ENCODE peak calls at places on chromosomes 12 and 14, in six cellular contexts. D is MM.1S, Q is astrocyte, M is H9, H is IMR-90, G is PC-3. C is an unnamed sample.

GRCh38 chr12:59820594-59821011 is 224.8 kb downstream of the SLC16A7 start:
- DNase-seq in D (no peak), Q (peak), M (no peak), H (peak), G (no peak), C (no peak)

GRCh38 chr12:57883057-57883456 is 36.5 kb upstream of the CTDSP2 start:
- DNase-seq in D (no peak), Q (no peak), M (no peak), H (no peak), G (no peak), C (no peak)

GRCh38 chr12:122730215-122731014 is at the start of gene HCAR1:
- DNase-seq in D (no peak), Q (no peak), M (no peak), H (no peak), G (peak), C (peak)

GRCh38 chr14:79011920-79012204 is 841.7 kb downstream of the NRXN3 start:
- DNase-seq in D (no peak), Q (peak), M (no peak), H (no peak), G (no peak), C (no peak)

GRCh38 chr12:65277994-65278575 is 398 bp upstream of the MSRB3 start:
- DNase-seq in D (no peak), Q (no peak), M (peak), H (no peak), G (no peak), C (peak)

GRCh38 chr12:110636516-110636915 is 22.6 kb downstream of the TCTN1 start:
- DNase-seq in D (no peak), Q (no peak), M (no peak), H (no peak), G (no peak), C (no peak)

GRCh38 chr14:40870252-40870651 is 736.4 kb upstream of the LRFN5 start:
- DNase-seq in D (no peak), Q (no peak), M (no peak), H (no peak), G (peak), C (no peak)

GRCh38 chr12:45509621-45510020 is 219.9 kb upstream of the ARID2 start:
- DNase-seq in D (no peak), Q (no peak), M (no peak), H (no peak), G (no peak), C (no peak)

GRCh38 chr14:23441076-23441475 is 5.6 kb upstream of the MYH7 start:
- DNase-seq in D (no peak), Q (no peak), M (no peak), H (no peak), G (no peak), C (no peak)

GRCh38 chr12:2259368-2259767 is 206.6 kb downstream of the CACNA1C start:
- DNase-seq in D (no peak), Q (no peak), M (no peak), H (no peak), G (no peak), C (no peak)

GRCh38 chr12:26833692-26834168 is 736 bp upstream of the ITPR2 start:
- DNase-seq in D (peak), Q (no peak), M (peak), H (peak), G (peak), C (peak)

GRCh38 chr14:49173765-49174373 is 412.3 kb downstream of the RPS29 start:
- DNase-seq in D (peak), Q (peak), M (peak), H (peak), G (peak), C (peak)

GRCh38 chr12:104064842-104065441 is 611 bp downstream of the HCFC2 start:
- DNase-seq in D (peak), Q (no peak), M (no peak), H (no peak), G (peak), C (peak)

GRCh38 chr14:79166171-79166570 is 996.0 kb downstream of the NRXN3 start:
- DNase-seq in D (no peak), Q (no peak), M (no peak), H (no peak), G (no peak), C (no peak)

GRCh38 chr12:45914090-45914489 is 76.3 kb downstream of the SCAF11 start:
- DNase-seq in D (no peak), Q (peak), M (no peak), H (peak), G (peak), C (peak)

GRCh38 chr12:55068416-55069010 is 48.7 kb downstream of the NEUROD4 start:
- DNase-seq in D (peak), Q (peak), M (peak), H (peak), G (peak), C (peak)

GRCh38 chr12:120687570-120688289 is 781 bp downstream of the MLEC start:
- DNase-seq in D (peak), Q (no peak), M (no peak), H (no peak), G (peak), C (peak)

GRCh38 chr14:69039287-69039628 is 60.2 kb upstream of the ACTN1 start:
- DNase-seq in D (no peak), Q (peak), M (no peak), H (peak), G (peak), C (no peak)

GRCh38 chr12:131040491-131040890 is 86.8 kb downstream of the ADGRD1 start:
- DNase-seq in D (no peak), Q (no peak), M (no peak), H (no peak), G (no peak), C (no peak)

GRCh38 chr14:40010961-40011360 is 578.7 kb upstream of the FBXO33 start:
- DNase-seq in D (no peak), Q (no peak), M (no peak), H (no peak), G (no peak), C (no peak)

GRCh38 chr12:93978553-93978952 is 169.8 kb upstream of the PLXNC1 start:
- DNase-seq in D (no peak), Q (peak), M (no peak), H (peak), G (peak), C (no peak)

GRCh38 chr14:70002589-70003240 is 123.5 kb downstream of the SMOC1 start:
- DNase-seq in D (no peak), Q (peak), M (no peak), H (peak), G (no peak), C (no peak)

GRCh38 chr14:68193970-68194634 is 374.5 kb downstream of the RAD51B start:
- DNase-seq in D (no peak), Q (no peak), M (no peak), H (no peak), G (no peak), C (no peak)

GRCh38 chr14:101711041-101711861 is 50.3 kb upstream of the PPP2R5C start:
- DNase-seq in D (no peak), Q (no peak), M (no peak), H (no peak), G (no peak), C (no peak)

GRCh38 chr12:132432721-132433577 is 57.0 kb upstream of the FBRSL1 start:
- DNase-seq in D (no peak), Q (no peak), M (no peak), H (peak), G (no peak), C (no peak)

DNA sequence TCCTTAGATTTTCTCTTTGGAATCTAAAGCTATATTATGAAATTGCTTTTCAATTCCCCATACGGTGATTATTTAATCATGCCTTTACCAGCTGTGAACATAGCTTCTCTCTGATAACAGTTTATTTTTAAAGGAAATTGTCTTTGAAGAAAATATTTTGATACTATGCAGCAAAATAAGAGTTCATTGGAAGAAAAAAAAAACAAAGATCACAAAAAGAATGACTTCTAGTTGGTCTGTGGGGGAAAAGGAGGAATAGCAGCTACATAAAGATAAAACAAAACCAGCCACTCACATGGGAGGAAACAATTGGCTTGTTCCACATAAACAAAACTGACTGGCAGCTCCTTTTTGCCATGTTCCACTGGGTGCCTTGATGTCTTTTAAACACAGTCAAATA is 71.4 kb downstream of the BMP4 start:
- DNase-seq in D (no peak), Q (no peak), M (no peak), H (no peak), G (no peak), C (no peak)
- H3K4me2 ChIP-seq in D (no peak), Q (no peak), M (no peak), H (no peak), G (no peak), C (no peak)

GRCh38 chr14:56846970-56847928 is 37.0 kb upstream of the OTX2 start:
- DNase-seq in D (no peak), Q (no peak), M (peak), H (no peak), G (no peak), C (no peak)
- H3K9ac ChIP-seq in D (no peak), Q (no peak), M (no peak), H (no peak), G (no peak), C (no peak)

GRCh38 chr12:90004319-90005074 is 295.9 kb upstream of the ATP2B1 start:
- DNase-seq in D (no peak), Q (no peak), M (no peak), H (no peak), G (no peak), C (no peak)

GRCh38 chr12:90013409-90013808 is 304.8 kb upstream of the ATP2B1 start:
- DNase-seq in D (no peak), Q (no peak), M (no peak), H (peak), G (no peak), C (peak)

GRCh38 chr12:90008277-90008676 is 299.6 kb upstream of the ATP2B1 start:
- DNase-seq in D (no peak), Q (no peak), M (no peak), H (no peak), G (no peak), C (no peak)

GRCh38 chr12:90015228-90015627 is 306.6 kb upstream of the ATP2B1 start:
- DNase-seq in D (no peak), Q (peak), M (no peak), H (peak), G (peak), C (no peak)

DNA sequence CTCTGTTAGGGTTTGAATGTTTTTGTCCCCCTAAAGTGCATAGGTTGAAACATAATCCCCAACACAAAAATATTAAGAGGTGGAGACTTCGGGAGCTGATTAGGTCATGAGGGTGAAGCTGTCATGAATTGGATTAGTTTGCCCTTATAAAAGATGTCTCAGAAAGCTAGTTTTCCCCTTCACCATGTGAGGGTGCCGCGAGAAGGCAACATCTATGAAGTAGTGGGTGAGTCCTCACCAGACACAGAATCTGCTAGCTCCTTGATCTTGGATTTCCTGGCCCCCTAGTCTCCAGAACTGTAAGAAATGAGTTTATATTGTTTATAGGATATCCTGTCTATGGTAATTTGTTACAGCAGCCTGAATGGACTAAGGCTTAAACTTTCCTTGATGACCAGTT is 301.5 kb upstream of the ATP2B1 start:
- DNase-seq in D (no peak), Q (no peak), M (peak), H (peak), G (no peak), C (peak)
- TF ChIP-seq CTCF in D (no peak), Q (no peak), M (peak), H (peak), G (peak), C (peak)

GRCh38 chr14:104150201-104151027 is 12.0 kb downstream of the KIF26A start:
- DNase-seq in D (no peak), Q (peak), M (peak), H (no peak), G (no peak), C (peak)
- H3K4me2 ChIP-seq in D (no peak), Q (no peak), M (no peak), H (no peak), G (no peak), C (peak)

DNA sequence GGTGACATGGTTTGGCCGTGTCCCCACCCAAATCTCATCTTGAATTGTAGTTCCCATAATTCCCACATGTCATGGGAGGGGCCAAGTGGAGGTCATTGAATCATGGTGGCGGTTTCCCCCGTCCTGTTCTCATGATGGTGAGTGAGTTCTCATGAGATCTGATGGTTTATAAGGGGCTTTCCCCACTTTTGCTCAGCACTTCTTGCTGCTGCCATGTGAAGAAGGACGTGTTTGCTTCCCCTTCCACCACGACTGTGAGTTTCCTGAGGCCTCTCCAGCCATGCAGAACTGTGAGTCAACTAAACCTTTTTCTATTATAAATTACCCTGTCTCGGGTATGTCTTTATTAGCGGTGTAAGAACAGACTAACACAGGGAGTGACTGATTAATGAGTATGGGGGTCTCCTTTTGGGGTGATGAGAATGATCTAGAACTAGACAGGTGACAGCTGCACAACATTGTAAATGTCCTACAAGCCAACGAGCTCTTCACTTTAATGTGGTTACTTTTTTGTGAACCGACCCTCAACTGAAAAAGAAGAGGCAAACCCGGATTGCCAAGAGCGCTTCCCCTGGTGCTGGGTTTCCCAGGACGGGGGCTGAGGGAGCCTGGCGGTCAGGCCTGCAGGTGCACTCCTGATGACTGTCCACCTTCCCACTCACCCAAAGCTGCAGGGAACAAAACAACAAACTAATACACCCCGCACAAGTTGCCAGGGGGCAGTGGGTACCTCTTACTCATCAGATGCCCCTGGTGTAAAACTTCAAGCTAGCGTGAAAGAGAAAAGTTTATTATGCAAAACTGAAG is 90.1 kb downstream of the NCOR2 start:
- DNase-seq in D (no peak), Q (no peak), M (no peak), H (no peak), G (no peak), C (no peak)
- H3K9ac ChIP-seq in D (no peak), Q (no peak), M (no peak), H (no peak), G (no peak), C (no peak)

DNA sequence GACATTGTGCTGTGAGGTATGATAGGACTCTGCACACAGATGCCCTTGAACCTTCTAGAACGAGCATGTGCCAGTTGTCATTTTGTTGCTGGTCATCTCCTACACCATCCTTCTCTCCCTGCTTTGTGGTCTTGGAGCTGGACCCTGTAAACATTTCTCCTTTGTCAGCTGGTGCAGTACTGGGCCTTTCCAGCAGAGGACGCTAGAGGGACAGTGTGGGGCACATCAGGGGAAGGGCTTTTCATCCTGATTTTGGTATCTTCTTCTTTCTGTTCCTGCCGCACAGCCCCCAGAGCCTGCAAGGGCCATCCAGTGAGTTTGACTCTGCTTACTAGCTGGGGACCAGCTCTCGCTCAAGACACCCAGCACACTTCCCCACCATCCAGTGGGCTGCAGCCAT is 484.6 kb downstream of the AACS start:
- DNase-seq in D (no peak), Q (no peak), M (peak), H (no peak), G (peak), C (no peak)
- TF ChIP-seq CTCF in D (peak), Q (peak), M (peak), H (no peak), G (peak), C (peak)

GRCh38 chr14:32560213-32560857 is 231.2 kb downstream of the AKAP6 start:
- DNase-seq in D (peak), Q (peak), M (peak), H (peak), G (peak), C (peak)
- H3K4me2 ChIP-seq in D (no peak), Q (no peak), M (no peak), H (no peak), G (peak), C (peak)

GRCh38 chr14:64706552-64707193 is 2.4 kb downstream of the PLEKHG3 start:
- DNase-seq in D (no peak), Q (no peak), M (peak), H (no peak), G (no peak), C (peak)
- H3K9ac ChIP-seq in D (no peak), Q (peak), M (no peak), H (no peak), G (no peak), C (no peak)

DNA sequence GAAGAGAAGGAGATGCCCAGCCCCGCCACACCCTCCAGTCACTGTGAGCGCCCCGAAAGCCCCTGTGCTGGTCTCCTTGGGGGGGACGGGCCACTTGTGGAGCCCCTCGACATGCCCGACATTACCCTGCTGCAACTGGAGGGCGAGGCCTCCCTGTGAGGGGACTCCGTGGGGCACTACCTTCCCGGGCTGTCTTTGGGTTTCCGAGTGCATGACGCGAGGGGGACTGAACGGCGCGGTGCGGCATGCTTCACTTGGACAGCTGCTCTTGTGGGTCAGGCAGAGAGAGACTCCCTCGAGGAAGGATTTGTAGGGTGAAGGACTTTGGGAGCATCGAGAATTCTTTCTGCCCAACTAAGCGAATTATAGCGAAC is 1.1 kb downstream of the CCDC184 start:
- DNase-seq in D (no peak), Q (no peak), M (no peak), H (no peak), G (no peak), C (peak)
- TF ChIP-seq CTCF in D (no peak), Q (no peak), M (no peak), H (no peak), G (no peak), C (no peak)